ENCODE peak calls at places on chromosome 20, in five cellular contexts. One of them, this sample, is unnamed.

GRCh38 chr20:20839771-20840170 is 127.3 kb upstream of the RALGAPA2 start:
- DNase-seq in NCI-H187 treated with DMSO at 0.1 percent for 48 hours: no peak
- DNase-seq in PC-9: no peak
- DNase-seq in heart right ventricle: no peak
- DNase-seq in mesenchymal stem cell: no peak
- DNase-seq in this sample: no peak

GRCh38 chr20:10644458-10645204 is 29.2 kb downstream of the JAG1 start:
- DNase-seq in NCI-H187 treated with DMSO at 0.1 percent for 48 hours: no peak
- DNase-seq in PC-9: no peak
- DNase-seq in heart right ventricle: no peak
- DNase-seq in mesenchymal stem cell: no peak
- DNase-seq in this sample: no peak

GRCh38 chr20:41696428-41696827 is 78.3 kb upstream of the CHD6 start:
- DNase-seq in NCI-H187 treated with DMSO at 0.1 percent for 48 hours: no peak
- DNase-seq in PC-9: no peak
- DNase-seq in heart right ventricle: no peak
- DNase-seq in mesenchymal stem cell: peak; percentile 6
- DNase-seq in this sample: peak; percentile 30

GRCh38 chr20:8774412-8774811 is 294.5 kb upstream of the PLCB4 start:
- DNase-seq in NCI-H187 treated with DMSO at 0.1 percent for 48 hours: no peak
- DNase-seq in PC-9: no peak
- DNase-seq in heart right ventricle: no peak
- DNase-seq in mesenchymal stem cell: no peak
- DNase-seq in this sample: peak; percentile 16

GRCh38 chr20:859661-860294 is 26.3 kb downstream of the FAM110A start:
- DNase-seq in NCI-H187 treated with DMSO at 0.1 percent for 48 hours: no peak
- DNase-seq in PC-9: no peak
- DNase-seq in heart right ventricle: no peak
- DNase-seq in mesenchymal stem cell: no peak
- DNase-seq in this sample: peak; percentile 7

GRCh38 chr20:19784511-19785172 is 26.6 kb downstream of the RIN2 start:
- DNase-seq in NCI-H187 treated with DMSO at 0.1 percent for 48 hours: peak; percentile 67
- DNase-seq in PC-9: peak; percentile 92
- DNase-seq in heart right ventricle: peak; percentile 81
- DNase-seq in mesenchymal stem cell: peak; percentile 90
- DNase-seq in this sample: peak; percentile 78

GRCh38 chr20:32906871-32907495 is 48.3 kb downstream of the EFCAB8 start:
- DNase-seq in NCI-H187 treated with DMSO at 0.1 percent for 48 hours: no peak
- DNase-seq in PC-9: no peak
- DNase-seq in heart right ventricle: no peak
- DNase-seq in mesenchymal stem cell: no peak
- DNase-seq in this sample: no peak

GRCh38 chr20:56247954-56248782 is at the start of gene MC3R:
- DNase-seq in NCI-H187 treated with DMSO at 0.1 percent for 48 hours: peak; percentile 17
- DNase-seq in PC-9: peak; percentile 45
- DNase-seq in heart right ventricle: peak; percentile 12
- DNase-seq in mesenchymal stem cell: no peak
- DNase-seq in this sample: peak; percentile 67

GRCh38 chr20:58708246-58708931 is 15.8 kb downstream of the NPEPL1 start:
- DNase-seq in NCI-H187 treated with DMSO at 0.1 percent for 48 hours: no peak
- DNase-seq in PC-9: no peak
- DNase-seq in heart right ventricle: no peak
- DNase-seq in mesenchymal stem cell: no peak
- DNase-seq in this sample: no peak

GRCh38 chr20:40600441-40601235 is 88.4 kb downstream of the MAFB start:
- DNase-seq in NCI-H187 treated with DMSO at 0.1 percent for 48 hours: no peak
- DNase-seq in PC-9: no peak
- DNase-seq in heart right ventricle: no peak
- DNase-seq in mesenchymal stem cell: no peak
- DNase-seq in this sample: no peak

GRCh38 chr20:16541878-16542277 is 31.4 kb downstream of the KIF16B start:
- DNase-seq in NCI-H187 treated with DMSO at 0.1 percent for 48 hours: no peak
- DNase-seq in PC-9: no peak
- DNase-seq in heart right ventricle: no peak
- DNase-seq in mesenchymal stem cell: no peak
- DNase-seq in this sample: no peak

GRCh38 chr20:56111951-56112730 is 106.8 kb upstream of the CBLN4 start:
- DNase-seq in NCI-H187 treated with DMSO at 0.1 percent for 48 hours: no peak
- DNase-seq in PC-9: no peak
- DNase-seq in heart right ventricle: no peak
- DNase-seq in mesenchymal stem cell: no peak
- DNase-seq in this sample: no peak

GRCh38 chr20:10783660-10784336 is 110.0 kb upstream of the JAG1 start:
- DNase-seq in NCI-H187 treated with DMSO at 0.1 percent for 48 hours: no peak
- DNase-seq in PC-9: no peak
- DNase-seq in heart right ventricle: peak; percentile 22
- DNase-seq in mesenchymal stem cell: peak; percentile 71
- DNase-seq in this sample: no peak

GRCh38 chr20:56978475-56978874 is 288.0 kb downstream of the BMP7 start:
- DNase-seq in NCI-H187 treated with DMSO at 0.1 percent for 48 hours: no peak
- DNase-seq in PC-9: no peak
- DNase-seq in heart right ventricle: no peak
- DNase-seq in mesenchymal stem cell: no peak
- DNase-seq in this sample: no peak

GRCh38 chr20:35093245-35093884 is 758 bp upstream of the TRPC4AP start:
- DNase-seq in NCI-H187 treated with DMSO at 0.1 percent for 48 hours: no peak
- DNase-seq in PC-9: peak; percentile 29
- DNase-seq in heart right ventricle: no peak
- DNase-seq in mesenchymal stem cell: peak; percentile 85
- DNase-seq in this sample: peak; percentile 84

GRCh38 chr20:34180460-34181108 is 60.6 kb upstream of the ASIP start:
- DNase-seq in NCI-H187 treated with DMSO at 0.1 percent for 48 hours: no peak
- DNase-seq in PC-9: peak; percentile 76
- DNase-seq in heart right ventricle: no peak
- DNase-seq in mesenchymal stem cell: no peak
- DNase-seq in this sample: no peak

GRCh38 chr20:36264426-36265246 is 28.4 kb downstream of the AAR2 start:
- DNase-seq in NCI-H187 treated with DMSO at 0.1 percent for 48 hours: no peak
- DNase-seq in PC-9: no peak
- DNase-seq in heart right ventricle: no peak
- DNase-seq in mesenchymal stem cell: no peak
- DNase-seq in this sample: no peak

GRCh38 chr20:53582574-53583351 is 10.9 kb downstream of the ZNF217 start:
- DNase-seq in NCI-H187 treated with DMSO at 0.1 percent for 48 hours: no peak
- DNase-seq in PC-9: peak; percentile 36
- DNase-seq in heart right ventricle: no peak
- DNase-seq in mesenchymal stem cell: peak; percentile 98
- DNase-seq in this sample: peak; percentile 98

GRCh38 chr20:64077876-64078551 is 1.3 kb downstream of the RGS19 start:
- DNase-seq in NCI-H187 treated with DMSO at 0.1 percent for 48 hours: no peak
- DNase-seq in PC-9: no peak
- DNase-seq in heart right ventricle: no peak
- DNase-seq in mesenchymal stem cell: no peak
- DNase-seq in this sample: no peak

GRCh38 chr20:63006611-63007471 is at the start of gene BHLHE23:
- DNase-seq in NCI-H187 treated with DMSO at 0.1 percent for 48 hours: no peak
- DNase-seq in PC-9: no peak
- DNase-seq in heart right ventricle: no peak
- DNase-seq in mesenchymal stem cell: no peak
- DNase-seq in this sample: no peak

GRCh38 chr20:62168890-62169435 is 13.9 kb upstream of the MTG2 start:
- DNase-seq in NCI-H187 treated with DMSO at 0.1 percent for 48 hours: no peak
- DNase-seq in PC-9: no peak
- DNase-seq in heart right ventricle: no peak
- DNase-seq in mesenchymal stem cell: no peak
- DNase-seq in this sample: no peak

GRCh38 chr20:59776059-59776603 is 157.3 kb downstream of the SYCP2 start:
- DNase-seq in NCI-H187 treated with DMSO at 0.1 percent for 48 hours: no peak
- DNase-seq in PC-9: no peak
- DNase-seq in heart right ventricle: no peak
- DNase-seq in mesenchymal stem cell: no peak
- DNase-seq in this sample: no peak

GRCh38 chr20:2750343-2751251 is 49.8 kb downstream of the CPXM1 start:
- DNase-seq in NCI-H187 treated with DMSO at 0.1 percent for 48 hours: no peak
- DNase-seq in PC-9: no peak
- DNase-seq in heart right ventricle: no peak
- DNase-seq in mesenchymal stem cell: peak; percentile 65
- DNase-seq in this sample: peak; percentile 66

GRCh38 chr20:48910360-48910781 is 11.1 kb upstream of the ARFGEF2 start:
- DNase-seq in NCI-H187 treated with DMSO at 0.1 percent for 48 hours: no peak
- DNase-seq in PC-9: no peak
- DNase-seq in heart right ventricle: no peak
- DNase-seq in mesenchymal stem cell: peak; percentile 83
- DNase-seq in this sample: peak; percentile 51

GRCh38 chr20:46073024-46073423 is 16.7 kb downstream of the NCOA5 start:
- DNase-seq in NCI-H187 treated with DMSO at 0.1 percent for 48 hours: no peak
- DNase-seq in PC-9: no peak
- DNase-seq in heart right ventricle: no peak
- DNase-seq in mesenchymal stem cell: no peak
- DNase-seq in this sample: no peak

GRCh38 chr20:33687370-33687915 is 1.3 kb upstream of the E2F1 start:
- DNase-seq in NCI-H187 treated with DMSO at 0.1 percent for 48 hours: no peak
- DNase-seq in PC-9: no peak
- DNase-seq in heart right ventricle: no peak
- DNase-seq in mesenchymal stem cell: peak; percentile 63
- DNase-seq in this sample: peak; percentile 84

GRCh38 chr20:52749020-52749419 is 223.1 kb upstream of the TSHZ2 start:
- DNase-seq in NCI-H187 treated with DMSO at 0.1 percent for 48 hours: no peak
- DNase-seq in PC-9: no peak
- DNase-seq in heart right ventricle: no peak
- DNase-seq in mesenchymal stem cell: no peak
- DNase-seq in this sample: no peak

GRCh38 chr20:60050193-60050960 is 92.2 kb downstream of the CDH26 start:
- DNase-seq in NCI-H187 treated with DMSO at 0.1 percent for 48 hours: no peak
- DNase-seq in PC-9: peak; percentile 67
- DNase-seq in heart right ventricle: no peak
- DNase-seq in mesenchymal stem cell: no peak
- DNase-seq in this sample: no peak

GRCh38 chr20:57582432-57583288 is 21.8 kb downstream of the PCK1 start:
- DNase-seq in NCI-H187 treated with DMSO at 0.1 percent for 48 hours: no peak
- DNase-seq in PC-9: no peak
- DNase-seq in heart right ventricle: peak; percentile 58
- DNase-seq in mesenchymal stem cell: no peak
- DNase-seq in this sample: peak; percentile 77

GRCh38 chr20:46206025-46206424 is 87.9 kb downstream of the CD40 start:
- DNase-seq in NCI-H187 treated with DMSO at 0.1 percent for 48 hours: no peak
- DNase-seq in PC-9: peak; percentile 38
- DNase-seq in heart right ventricle: peak; percentile 46
- DNase-seq in mesenchymal stem cell: peak; percentile 57
- DNase-seq in this sample: peak; percentile 21

GRCh38 chr20:63706027-63706695 is 1.6 kb downstream of the ARFRP1 start:
- DNase-seq in NCI-H187 treated with DMSO at 0.1 percent for 48 hours: no peak
- DNase-seq in PC-9: no peak
- DNase-seq in heart right ventricle: no peak
- DNase-seq in mesenchymal stem cell: no peak
- DNase-seq in this sample: no peak

GRCh38 chr20:32982617-32983458 is 21.4 kb downstream of the SUN5 start:
- DNase-seq in NCI-H187 treated with DMSO at 0.1 percent for 48 hours: no peak
- DNase-seq in PC-9: peak; percentile 28
- DNase-seq in heart right ventricle: peak; percentile 34
- DNase-seq in mesenchymal stem cell: no peak
- DNase-seq in this sample: no peak

GRCh38 chr20:35408270-35408669 is 3.5 kb downstream of the UQCC1 start:
- DNase-seq in NCI-H187 treated with DMSO at 0.1 percent for 48 hours: no peak
- DNase-seq in PC-9: no peak
- DNase-seq in heart right ventricle: no peak
- DNase-seq in mesenchymal stem cell: no peak
- DNase-seq in this sample: no peak